ENCODE peak calls at places on chromosomes 5 and 9, in eight cellular contexts. G is fibroblast of lung, V is sigmoid colon, N is ovary, S is fibroblast of pulmonary artery, D is AG09309, L is gastrocnemius medialis, M is heart right ventricle. J is an unnamed sample.

GRCh38 chr5:1016476-1016875 is 7.9 kb downstream of the NKD2 start:
- DNase-seq in D (no peak), V (peak), G (no peak), N (no peak), M (no peak), S (no peak), L (no peak), J (no peak)

GRCh38 chr9:18274693-18275092 is 199.3 kb upstream of the ADAMTSL1 start:
- DNase-seq in V (no peak), M (no peak), D (no peak), S (peak), N (no peak), G (peak), L (no peak), J (no peak)

GRCh38 chr9:124139001-124139400 is 118.7 kb upstream of the NEK6 start:
- DNase-seq in G (peak), N (no peak), V (no peak), L (peak), M (no peak), D (peak), S (peak), J (peak)

GRCh38 chr9:135596211-135596610 is 34.7 kb downstream of the PAEP start:
- DNase-seq in D (no peak), N (no peak), S (peak), G (no peak), M (no peak), V (no peak), L (no peak), J (no peak)

GRCh38 chr9:114411452-114411851 is 23.7 kb upstream of the AKNA start:
- DNase-seq in V (no peak), N (no peak), L (no peak), G (no peak), M (no peak), S (no peak), D (no peak), J (no peak)

GRCh38 chr9:127163409-127163808 is 41.0 kb upstream of the ANGPTL2 start:
- DNase-seq in N (peak), S (peak), G (peak), D (peak), M (no peak), L (no peak), V (no peak), J (peak)

GRCh38 chr5:37734114-37734513 is 105.7 kb downstream of the GDNF start:
- DNase-seq in L (no peak), V (no peak), N (no peak), M (no peak), G (no peak), S (no peak), D (no peak), J (no peak)

GRCh38 chr9:112849363-112849922 is 41.2 kb downstream of the SLC46A2 start:
- DNase-seq in S (no peak), M (no peak), N (no peak), G (no peak), L (no peak), D (no peak), V (no peak), J (no peak)

GRCh38 chr9:97284798-97285197 is 22.7 kb upstream of the CCDC180 start:
- DNase-seq in S (no peak), G (no peak), L (no peak), N (no peak), D (no peak), V (no peak), M (no peak), J (no peak)

DNA sequence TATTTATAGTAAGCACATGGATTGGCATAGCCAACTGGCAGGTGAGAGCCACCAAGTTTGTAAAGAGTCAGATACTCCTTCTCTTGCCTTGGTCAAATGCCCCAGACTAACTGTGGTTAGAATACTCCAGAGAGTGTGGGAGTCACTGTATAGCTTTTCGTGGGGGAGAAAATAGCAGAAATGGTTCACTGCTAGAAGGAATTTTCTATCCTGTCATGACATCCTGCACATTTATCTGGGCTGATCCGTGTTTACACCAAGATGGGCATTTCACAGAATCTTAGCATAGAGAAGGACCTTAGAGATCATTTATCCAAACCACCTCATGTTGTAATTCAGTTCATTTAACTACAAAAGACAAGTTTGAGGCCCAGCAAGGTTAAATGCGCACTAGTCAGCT is 460.8 kb downstream of the ENC1 start:
- DNase-seq in M (no peak), D (no peak), S (peak), L (no peak), G (no peak), V (no peak), N (no peak), J (no peak)
- H3K4me3 ChIP-seq in M (no peak), D (no peak), S (no peak), L (no peak), G (no peak), V (no peak), N (no peak), J (no peak)

GRCh38 chr5:140223567-140223966 is 48.6 kb downstream of the CYSTM1 start:
- DNase-seq in D (no peak), G (no peak), L (peak), V (no peak), S (no peak), N (no peak), M (peak), J (no peak)

GRCh38 chr5:140225396-140225795 is 50.4 kb downstream of the CYSTM1 start:
- DNase-seq in M (no peak), G (no peak), V (no peak), D (no peak), L (no peak), N (no peak), S (no peak), J (no peak)

GRCh38 chr5:140228364-140228837 is 53.4 kb downstream of the CYSTM1 start:
- DNase-seq in M (no peak), D (no peak), S (no peak), G (no peak), V (no peak), L (peak), N (no peak), J (no peak)

GRCh38 chr5:140224658-140225057 is 49.7 kb downstream of the CYSTM1 start:
- DNase-seq in D (no peak), G (no peak), M (no peak), N (no peak), S (no peak), V (no peak), L (no peak), J (no peak)

DNA sequence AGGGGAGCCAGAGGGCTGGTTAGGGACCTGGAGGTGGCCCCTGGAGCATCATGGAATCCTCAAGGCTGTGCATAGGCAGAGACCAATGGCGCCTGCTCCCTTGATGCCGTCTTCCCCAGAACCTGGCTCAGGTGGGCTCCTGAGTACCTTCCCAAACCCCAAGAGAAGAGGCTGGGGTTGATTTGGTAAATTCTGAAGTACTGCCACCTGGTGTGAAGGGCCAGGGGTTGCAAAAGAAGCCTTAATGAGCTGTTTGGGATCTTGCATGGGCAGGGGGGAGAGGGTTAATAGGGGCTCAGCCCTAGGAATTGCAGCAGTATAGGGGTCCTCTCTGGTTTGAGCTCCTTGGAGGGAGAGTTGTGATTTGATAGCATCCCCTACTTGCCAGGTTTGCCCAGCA is 52.1 kb downstream of the CYSTM1 start:
- DNase-seq in L (no peak), S (no peak), M (no peak), G (no peak), V (no peak), N (no peak), D (no peak), J (no peak)
- TF ChIP-seq CTCF in L (no peak), S (no peak), M (no peak), G (no peak), V (no peak), N (no peak), D (peak), J (no peak)

GRCh38 chr5:174312270-174312617 is 266.7 kb downstream of the NSG2 start:
- DNase-seq in G (no peak), S (no peak), D (no peak), M (no peak), N (no peak), V (no peak), L (no peak), J (no peak)
- H3K4me3 ChIP-seq in G (no peak), S (no peak), D (no peak), M (peak), N (no peak), V (no peak), L (no peak), J (no peak)

GRCh38 chr5:53407373-53407772 is 73.1 kb upstream of the FST start:
- DNase-seq in D (no peak), N (no peak), S (peak), M (no peak), G (peak), L (no peak), V (no peak), J (peak)
- TF ChIP-seq CTCF in D (no peak), N (no peak), S (no peak), M (no peak), G (no peak), L (no peak), V (no peak), J (no peak)

DNA sequence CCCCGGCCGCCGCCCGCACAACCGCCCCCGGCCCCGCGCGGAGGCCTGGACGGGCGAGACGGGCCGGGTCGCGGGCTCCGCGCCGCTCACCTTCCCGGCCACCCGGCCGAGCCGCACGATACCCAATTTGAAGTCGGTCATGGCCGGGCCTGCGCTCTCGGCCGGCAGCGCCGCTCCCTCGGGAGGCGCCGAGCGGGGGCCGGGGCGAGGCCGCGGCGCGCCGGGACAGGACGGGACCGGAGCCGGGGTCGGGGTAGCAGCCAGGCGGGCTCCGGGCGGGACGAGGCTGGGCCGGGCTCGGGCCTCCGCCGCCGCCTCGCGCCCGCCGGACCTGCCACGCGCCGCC is 216 bp downstream of the ZMYND19 start:
- DNase-seq in M (no peak), G (no peak), S (no peak), N (no peak), D (no peak), L (no peak), V (no peak), J (no peak)
- H3K4me3 ChIP-seq in M (peak), G (peak), S (peak), N (peak), D (peak), L (no peak), V (peak), J (peak)

J was measured in AG10803.